ENCODE peak calls at places on chromosomes 6 and 20, in seven cellular contexts. I, M, Q, Y, Z, E and J are unnamed samples.

GRCh38 chr6:129197154-129197553 is 314.2 kb downstream of the LAMA2 start:
- DNase-seq in E (no peak), Z (no peak), Q (no peak), I (no peak), M (no peak), Y (no peak), J (no peak)

GRCh38 chr6:155014715-155015300 is 19.7 kb downstream of the TIAM2 start:
- DNase-seq in E (peak; percentile 43), Z (peak; percentile 48), I (no peak), Q (no peak), Y (no peak), M (no peak), J (peak; percentile 47)

GRCh38 chr20:23214903-23215302 is 128.8 kb upstream of the CD93 start:
- DNase-seq in Q (no peak), Y (no peak), E (no peak), I (no peak), M (no peak), Z (no peak), J (peak; percentile 27)

GRCh38 chr6:88114838-88115237 is 51.3 kb downstream of the CNR1 start:
- DNase-seq in Z (no peak), E (no peak), I (no peak), M (no peak), Y (no peak), Q (no peak), J (no peak)

GRCh38 chr20:47238780-47239769 is 117.4 kb downstream of the ZMYND8 start:
- DNase-seq in Y (no peak), M (no peak), Z (no peak), E (no peak), I (no peak), Q (no peak), J (no peak)

GRCh38 chr20:22414354-22414753 is 170.0 kb downstream of the FOXA2 start:
- DNase-seq in E (no peak), I (no peak), Z (peak; percentile 79), Y (no peak), M (no peak), Q (no peak), J (peak; percentile 72)

GRCh38 chr6:12288844-12289654 is 1.1 kb upstream of the EDN1 start:
- DNase-seq in Q (no peak), Y (no peak), Z (peak; percentile 81), M (peak; percentile 32), I (peak; percentile 80), E (peak; percentile 49), J (peak; percentile 78)

GRCh38 chr20:59147197-59147596 is 16.4 kb upstream of the ZNF831 start:
- DNase-seq in Y (no peak), E (no peak), Q (no peak), I (no peak), M (no peak), Z (no peak), J (no peak)

GRCh38 chr20:33971147-33971775 is 22.4 kb upstream of the RALY start:
- DNase-seq in Q (no peak), Z (no peak), I (no peak), E (no peak), M (no peak), Y (no peak), J (no peak)

GRCh38 chr6:67458265-67458664 is 1176.8 kb upstream of the ADGRB3 start:
- DNase-seq in Q (no peak), I (no peak), Z (peak; percentile 1), E (no peak), M (no peak), Y (no peak), J (no peak)

GRCh38 chr6:43969158-43969981 is 157.9 kb downstream of the MRPL14 start:
- DNase-seq in E (no peak), M (no peak), I (no peak), Q (no peak), Z (no peak), Y (no peak), J (no peak)

GRCh38 chr6:140546640-140547039 is 1172.2 kb upstream of the CITED2 start:
- DNase-seq in Z (no peak), Y (no peak), E (no peak), Q (no peak), M (no peak), I (no peak), J (no peak)

GRCh38 chr6:55957961-55958422 is 82.6 kb upstream of the BMP5 start:
- DNase-seq in E (no peak), Y (no peak), Q (no peak), I (no peak), Z (peak; percentile 46), M (no peak), J (peak; percentile 85)

GRCh38 chr6:111377558-111378120 is 105.4 kb downstream of the REV3L start:
- DNase-seq in E (no peak), M (no peak), Z (peak; percentile 17), Q (no peak), I (no peak), Y (no peak), J (peak; percentile 26)

GRCh38 chr6:2376429-2377355 is 131.3 kb upstream of the GMDS start:
- DNase-seq in E (peak; percentile 74), I (no peak), Z (no peak), M (no peak), Y (no peak), Q (no peak), J (no peak)

GRCh38 chr6:105135056-105135455 is 44.8 kb downstream of the POPDC3 start:
- DNase-seq in E (no peak), M (no peak), Z (peak; percentile 23), Y (no peak), Q (no peak), I (peak; percentile 40), J (peak; percentile 57)

GRCh38 chr6:151136141-151136755 is 103.5 kb upstream of the AKAP12 start:
- DNase-seq in E (no peak), Q (no peak), Y (no peak), I (peak; percentile 69), M (peak; percentile 57), Z (no peak), J (no peak)

GRCh38 chr20:4613718-4614620 is 107.7 kb upstream of the PRND start:
- DNase-seq in Y (peak; percentile 23), Q (no peak), E (peak; percentile 90), Z (peak; percentile 65), I (peak; percentile 61), M (no peak), J (peak; percentile 43)

GRCh38 chr6:157527471-157527907 is 146.5 kb downstream of the ZDHHC14 start:
- DNase-seq in Y (no peak), Z (peak; percentile 91), M (no peak), I (no peak), E (no peak), Q (no peak), J (peak; percentile 81)

GRCh38 chr6:139474145-139475108 is 100.0 kb upstream of the CITED2 start:
- DNase-seq in E (no peak), Z (peak; percentile 56), I (peak; percentile 43), Y (no peak), M (no peak), Q (no peak), J (peak; percentile 52)

GRCh38 chr6:139473731-139474130 is 99.3 kb upstream of the CITED2 start:
- DNase-seq in Y (no peak), Z (no peak), Q (no peak), E (no peak), I (no peak), M (no peak), J (no peak)

GRCh38 chr6:139472341-139473038 is 98.0 kb upstream of the CITED2 start:
- DNase-seq in M (no peak), E (no peak), Y (no peak), Z (peak; percentile 46), I (no peak), Q (no peak), J (peak; percentile 86)

GRCh38 chr6:139475231-139475630 is 100.8 kb upstream of the CITED2 start:
- DNase-seq in Y (no peak), I (no peak), E (no peak), M (no peak), Q (no peak), Z (no peak), J (no peak)

GRCh38 chr6:139473239-139473701 is 98.8 kb upstream of the CITED2 start:
- DNase-seq in I (peak; percentile 57), Y (no peak), E (no peak), M (no peak), Z (no peak), Q (no peak), J (peak; percentile 82)
- H3K4me3 ChIP-seq in I (no peak overlapping the region), Y (no peak overlapping the region), E (no peak overlapping the region), M (peak overlapping the region; percentile 29), Z (no peak overlapping the region), Q (peak overlapping the region; percentile 45), J (no peak overlapping the region)

DNA sequence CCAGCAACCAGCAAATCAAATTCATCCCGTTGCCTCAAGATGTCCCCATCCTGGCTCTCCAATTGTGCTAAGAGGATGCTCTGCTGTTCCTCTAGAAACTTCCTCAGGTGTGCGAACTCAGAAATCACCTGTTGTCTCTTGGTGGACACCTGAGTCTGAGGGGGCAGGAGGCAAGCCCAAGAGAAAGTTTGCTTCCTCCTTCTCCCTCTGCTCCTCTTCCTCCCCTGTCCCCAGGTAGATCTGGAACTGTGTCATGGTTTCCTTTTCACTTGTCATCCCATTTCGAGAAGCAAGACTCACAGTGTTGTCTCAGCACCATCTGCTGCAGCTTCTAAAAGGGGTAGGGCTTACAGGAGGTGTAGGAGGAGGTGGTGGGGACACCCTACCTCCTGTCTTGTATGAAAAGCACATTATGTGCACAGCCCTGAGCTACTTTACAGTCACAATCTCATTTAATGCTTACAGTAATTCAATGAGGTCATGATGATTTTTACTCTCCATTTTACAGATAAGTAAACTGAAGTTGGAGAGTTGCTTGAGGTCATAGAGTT is 2.5 kb downstream of the TRIM10 start:
- DNase-seq in I (no peak), E (no peak), M (no peak), Y (no peak), Q (no peak), Z (no peak), J (no peak)
- TF ChIP-seq CTCF in I (no peak), E (no peak), M (no peak), Y (no peak), Q (no peak), Z (no peak), J (no peak)

DNA sequence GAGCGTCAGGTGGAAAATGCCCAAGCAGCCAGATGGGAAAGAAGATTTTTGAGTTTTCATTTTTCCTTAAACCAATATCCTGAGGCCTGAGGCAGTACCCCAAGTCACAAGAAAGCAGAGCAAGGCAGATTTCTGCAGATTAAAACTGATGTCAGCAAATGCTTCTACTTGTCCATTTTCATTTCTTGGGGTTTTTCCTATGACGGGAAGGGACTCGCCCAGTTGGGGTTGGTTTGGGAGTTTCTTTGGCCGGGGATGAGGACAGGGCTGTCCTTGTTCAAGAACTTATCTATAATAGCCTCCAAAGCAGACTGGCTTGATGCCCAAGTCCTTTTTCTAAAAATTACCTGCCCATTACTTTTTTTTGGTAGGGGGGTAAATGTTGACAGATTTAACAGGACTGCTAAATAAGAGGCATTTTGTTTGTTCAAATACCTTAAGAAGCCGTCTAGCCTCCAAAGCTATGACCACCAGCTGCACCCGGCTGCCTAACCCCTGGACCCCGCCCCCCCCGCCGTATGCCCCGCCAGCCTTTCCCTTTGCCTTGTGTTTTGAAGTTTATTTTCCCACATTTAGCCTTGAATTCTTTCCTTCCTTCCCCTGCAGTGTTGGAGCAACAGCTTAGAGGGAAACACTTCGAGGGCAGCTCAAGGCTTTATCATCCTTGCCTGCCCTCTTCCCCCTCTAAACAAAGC is 2.5 kb downstream of the KCNK5 start:
- DNase-seq in I (no peak), Y (no peak), Z (no peak), M (no peak), E (no peak), Q (no peak), J (no peak)
- H3K4me3 ChIP-seq in I (no peak overlapping the region), Y (no peak overlapping the region), Z (no peak overlapping the region), M (peak overlapping the region; percentile 93), E (no peak overlapping the region), Q (no peak overlapping the region), J (no peak overlapping the region)

DNA sequence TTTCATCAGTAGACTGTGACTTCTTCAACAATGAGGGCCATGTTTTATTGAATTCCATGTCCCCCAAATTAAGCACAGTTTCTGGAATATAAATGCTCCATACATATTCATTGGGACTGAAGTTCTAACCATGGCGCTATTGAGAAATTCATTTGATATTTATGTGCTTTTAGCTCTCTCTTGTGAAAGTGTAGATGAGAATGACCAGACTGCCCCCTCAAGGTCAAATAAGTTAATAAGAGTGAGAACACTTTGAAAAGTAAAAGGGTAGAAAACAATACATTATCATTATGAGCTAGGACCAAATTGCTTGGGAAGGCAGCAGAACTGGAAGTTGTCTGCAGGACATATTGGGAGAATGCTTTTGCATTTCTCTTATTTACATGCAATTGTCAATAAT is 597.9 kb downstream of the EPM2A start:
- DNase-seq in Y (no peak), E (no peak), M (no peak), Z (peak; percentile 32), I (no peak), Q (no peak), J (peak; percentile 52)
- TF ChIP-seq CTCF in Y (no peak), E (no peak), M (peak; percentile 40), Z (peak; percentile 2), I (peak; percentile 26), Q (no peak), J (peak; percentile 11)